ENCODE peak calls at places on chromosomes 1 and 21, in four cellular contexts. A, K, I and F are unnamed samples. For H3K9me3, the result is how much of the 10 kb centered on the place peaks cover.

GRCh38 chr1:22500058-22500457 is 48.4 kb downstream of the ZBTB40 start:
- DNase-seq in I (no peak), K (no peak), A (no peak), F (no peak)

GRCh38 chr1:97849350-97850339 is 71.2 kb downstream of the DPYD start:
- DNase-seq in I (peak), A (no peak), K (no peak), F (no peak)

GRCh38 chr21:45848352-45848751 is 133.2 kb upstream of the COL6A1 start:
- DNase-seq in K (no peak), I (no peak), A (no peak), F (no peak)

GRCh38 chr1:8382608-8383525 is 65.0 kb downstream of the SLC45A1 start:
- DNase-seq in A (no peak), I (no peak), K (no peak), F (no peak)

GRCh38 chr1:179798864-179799516 is 55.9 kb downstream of the FAM163A start:
- DNase-seq in K (no peak), A (no peak), I (no peak), F (no peak)

GRCh38 chr1:179591592-179592580 is at the start of gene TDRD5:
- DNase-seq in K (no peak), I (no peak), A (no peak), F (no peak)

GRCh38 chr1:34328281-34328680 is 151.6 kb downstream of the C1orf94 start:
- DNase-seq in A (no peak), K (no peak), I (no peak), F (no peak)

GRCh38 chr1:53573931-53574330 is 114.7 kb downstream of the DMRTB1 start:
- DNase-seq in K (no peak), A (no peak), I (no peak), F (no peak)

GRCh38 chr1:213989071-213989739 is 1.4 kb downstream of the PROX1 start:
- DNase-seq in K (no peak), A (peak), I (peak), F (no peak)

GRCh38 chr1:30795026-30795425 is 37.5 kb upstream of the LAPTM5 start:
- DNase-seq in I (no peak), A (no peak), K (no peak), F (no peak)

GRCh38 chr1:241459186-241459802 is 60.3 kb downstream of the FH start:
- DNase-seq in I (no peak), A (no peak), K (no peak), F (no peak)

GRCh38 chr1:108141604-108142003 is 58.5 kb downstream of the SLC25A24 start:
- DNase-seq in K (no peak), I (no peak), A (no peak), F (no peak)

GRCh38 chr21:45112371-45112770 is 38.0 kb downstream of the ADARB1 start:
- DNase-seq in A (no peak), I (no peak), K (no peak), F (no peak)

GRCh38 chr1:32900956-32901822 is at the start of gene TMEM54:
- DNase-seq in A (peak), K (no peak), I (no peak), F (no peak)

GRCh38 chr21:44279621-44280260 is 5.9 kb upstream of the AIRE start:
- DNase-seq in I (no peak), A (peak), K (no peak), F (no peak)

GRCh38 chr1:81576996-81577697 is 223.6 kb upstream of the ADGRL2 start:
- DNase-seq in I (no peak), A (no peak), K (no peak), F (no peak)

GRCh38 chr1:244406337-244406736 is 45.4 kb downstream of the ADSS2 start:
- DNase-seq in I (no peak), K (no peak), A (no peak), F (no peak)

GRCh38 chr1:11991969-11992676 is 11.9 kb downstream of the MFN2 start:
- DNase-seq in A (no peak), K (no peak), I (no peak), F (no peak)

GRCh38 chr1:246566808-246567154 is 525 bp downstream of the CNST start:
- DNase-seq in K (no peak), A (no peak), I (no peak), F (no peak)

GRCh38 chr1:94819584-94819944 is 593 bp upstream of the SLC44A3 start:
- DNase-seq in A (no peak), K (no peak), I (no peak), F (no peak)

GRCh38 chr1:169595764-169596711 is 9.8 kb upstream of the F5 start:
- DNase-seq in I (peak), A (no peak), K (no peak), F (no peak)

GRCh38 chr1:13701274-13701650 is 1.3 kb downstream of the PRDM2 start:
- DNase-seq in I (no peak), K (no peak), A (no peak), F (no peak)

GRCh38 chr1:110874303-110875215 is 1.6 kb downstream of the CD53 start:
- DNase-seq in A (no peak), I (no peak), K (no peak), F (no peak)

GRCh38 chr1:163173121-163173520 is 29.6 kb downstream of the RGS5 start:
- DNase-seq in K (no peak), I (peak), A (no peak), F (no peak)

GRCh38 chr1:229893762-229894444 is 173.1 kb upstream of the GALNT2 start:
- DNase-seq in K (no peak), A (no peak), I (no peak), F (no peak)

GRCh38 chr1:214354440-214355148 is 73.6 kb downstream of the SMYD2 start:
- DNase-seq in K (no peak), A (no peak), I (no peak), F (no peak)

GRCh38 chr1:66564250-66564649 is 30.3 kb downstream of the SGIP1 start:
- DNase-seq in A (no peak), I (peak), K (no peak), F (no peak)

GRCh38 chr1:44842763-44843655 is at the start of gene PTCH2:
- DNase-seq in K (no peak), I (peak), A (peak), F (no peak)

GRCh38 chr1:12150456-12151200 is 16.2 kb upstream of the TNFRSF1B start:
- DNase-seq in K (no peak), A (peak), I (no peak), F (no peak)

GRCh38 chr1:21651214-21652042 is 17.7 kb downstream of the RAP1GAP start:
- DNase-seq in A (peak), I (no peak), K (peak), F (peak)

GRCh38 chr1:3353901-3354300 is 100.6 kb upstream of the ARHGEF16 start:
- DNase-seq in I (no peak), A (no peak), K (no peak), F (no peak)

GRCh38 chr1:151860504-151861187 is 7.1 kb upstream of the THEM5 start:
- DNase-seq in A (no peak), K (no peak), I (no peak), F (no peak)

GRCh38 chr21:45357436-45358260 is 47.3 kb upstream of the COL18A1 start:
- DNase-seq in A (peak), I (no peak), K (no peak), F (no peak)

GRCh38 chr21:38219049-38219628 is 37.7 kb upstream of the KCNJ15 start:
- DNase-seq in I (peak), K (peak), A (peak), F (peak)

GRCh38 chr1:115138973-115139372 is 49.7 kb upstream of the TSPAN2 start:
- DNase-seq in K (peak), A (peak), I (peak), F (peak)

GRCh38 chr1:159943908-159944622 is 1.3 kb downstream of the IGSF9 start:
- DNase-seq in K (no peak), I (no peak), A (no peak), F (no peak)

GRCh38 chr21:42454221-42454570 is 41.8 kb downstream of the RSPH1 start:
- DNase-seq in I (no peak), K (no peak), A (no peak), F (no peak)

GRCh38 chr1:219837274-219837993 is 90.9 kb downstream of the SLC30A10 start:
- DNase-seq in K (no peak), A (no peak), I (peak), F (no peak)

GRCh38 chr1:172812118-172812517 is 153.2 kb downstream of the FASLG start:
- DNase-seq in A (no peak), K (no peak), I (no peak), F (no peak)

GRCh38 chr1:172813330-172813729 is 154.4 kb downstream of the FASLG start:
- DNase-seq in K (no peak), I (no peak), A (no peak), F (no peak)

GRCh38 chr1:172811698-172812097 is 152.8 kb downstream of the FASLG start:
- DNase-seq in A (no peak), K (no peak), I (no peak), F (no peak)

GRCh38 chr1:172809751-172810150 is 150.8 kb downstream of the FASLG start:
- DNase-seq in A (no peak), I (no peak), K (no peak), F (no peak)

GRCh38 chr1:172810480-172810879 is 151.6 kb downstream of the FASLG start:
- DNase-seq in I (no peak), A (no peak), K (no peak), F (no peak)
- H3K9me3 ChIP-seq in I (under half), A (under half), K (under half), F (under half)

GRCh38 chr1:71135571-71135970 is 54.7 kb upstream of the ZRANB2 start:
- DNase-seq in I (no peak), A (no peak), K (no peak), F (no peak)
- H3K9me3 ChIP-seq in I (under half), A (under half), K (under half), F (under half)

GRCh38 chr1:73913025-73913424 is 285.0 kb downstream of the LRRIQ3 start:
- DNase-seq in A (no peak), K (no peak), I (no peak), F (no peak)

GRCh38 chr1:73911849-73912248 is 286.1 kb downstream of the LRRIQ3 start:
- DNase-seq in K (no peak), I (no peak), A (no peak), F (no peak)

GRCh38 chr1:73907051-73907450 is 290.9 kb downstream of the LRRIQ3 start:
- DNase-seq in A (no peak), K (no peak), I (no peak), F (no peak)

GRCh38 chr1:73910466-73910865 is 287.5 kb downstream of the LRRIQ3 start:
- DNase-seq in A (no peak), I (no peak), K (no peak), F (no peak)

DNA sequence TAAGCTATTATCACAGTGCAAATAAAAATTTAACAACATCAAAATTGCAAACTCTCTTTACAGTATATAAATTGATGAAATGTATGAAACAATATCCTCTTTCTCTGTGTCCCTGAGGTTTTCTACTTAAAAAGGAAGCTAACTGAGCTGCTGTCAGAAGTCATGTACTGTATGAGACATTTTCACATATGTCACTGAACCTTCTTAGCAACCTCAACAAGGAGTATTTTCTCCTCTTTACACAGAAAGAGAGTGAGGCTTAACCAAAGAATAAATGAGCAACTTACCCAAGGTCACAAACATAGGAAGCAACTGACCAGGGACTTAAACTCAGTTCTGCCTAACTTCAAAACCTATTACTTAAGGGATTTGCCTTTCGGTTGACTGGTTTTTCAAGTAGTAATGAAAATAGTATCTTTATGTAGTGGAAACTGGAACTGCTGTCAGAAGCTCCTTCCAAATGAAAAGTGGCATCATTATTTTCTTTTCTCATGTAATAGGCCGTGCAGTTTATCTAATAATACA is 288.9 kb downstream of the LRRIQ3 start:
- DNase-seq in A (no peak), K (no peak), I (no peak), F (no peak)
- H3K9me3 ChIP-seq in A (under half), K (under half), I (under half), F (under half)

GRCh38 chr1:248696775-248697174 is 5.8 kb downstream of the OR14I1 start:
- DNase-seq in K (no peak), I (no peak), A (no peak), F (no peak)

GRCh38 chr1:248696261-248696660 is 6.3 kb downstream of the OR14I1 start:
- DNase-seq in I (no peak), K (no peak), A (no peak), F (no peak)

GRCh38 chr1:248697907-248698306 is 4.7 kb downstream of the OR14I1 start:
- DNase-seq in K (no peak), A (no peak), I (no peak), F (no peak)

GRCh38 chr1:248699099-248699498 is 3.5 kb downstream of the OR14I1 start:
- DNase-seq in A (no peak), K (no peak), I (no peak), F (no peak)

GRCh38 chr1:248695451-248696132 is 7.0 kb downstream of the OR14I1 start:
- DNase-seq in A (no peak), I (no peak), K (no peak), F (no peak)
- H3K9me3 ChIP-seq in A (under half), I (under half), K (under half), F (under half)

DNA sequence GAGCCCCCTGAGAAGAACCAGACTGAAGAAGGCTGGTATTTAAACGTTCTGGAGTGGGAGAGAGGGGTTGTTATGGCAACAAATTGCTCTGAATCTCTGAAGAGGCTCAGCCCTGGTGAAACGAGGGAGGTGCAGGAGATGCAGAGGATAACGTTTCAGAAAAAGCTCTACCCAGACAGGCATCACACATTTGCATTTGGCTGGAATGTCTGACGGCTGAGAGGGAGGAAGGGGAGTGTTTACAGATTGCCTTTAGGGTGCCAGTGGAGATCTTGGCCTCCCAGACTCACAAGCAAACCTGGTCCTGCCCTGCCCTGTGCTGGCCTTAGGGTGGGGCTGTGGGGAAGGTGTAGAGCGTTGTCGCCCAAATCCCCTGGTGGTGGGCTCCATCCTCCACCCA is 169.0 kb upstream of the AJAP1 start:
- DNase-seq in A (no peak), K (no peak), I (no peak), F (no peak)
- H3K9me3 ChIP-seq in A (under half), K (under half), I (under half), F (under half)

GRCh38 chr1:147079400-147080012 is 92.8 kb downstream of the PRKAB2 start:
- DNase-seq in A (no peak), I (no peak), K (no peak), F (no peak)
- H3K9me3 ChIP-seq in A (under half), I (under half), K (under half), F (under half)